ENCODE peak calls at places on chromosomes 13 and 19, in four cellular contexts. R is stimulated activated CD4-positive, alpha-beta T cell treated with anti-CD3 and anti-CD28 coated beads, TNF-alpha, amount 100 ng/mL, for 24 hours; E is heart right ventricle; X is GF-D8. L is an unnamed sample.

GRCh38 chr19:805161-805561 is 7.9 kb downstream of the PTBP1 start:
- DNase-seq in R (no peak), E (no peak), X (no peak), L (no peak)

GRCh38 chr19:1465191-1466016 is 13.6 kb downstream of the C19orf25 start:
- DNase-seq in R (no peak), E (peak), X (no peak), L (no peak)

GRCh38 chr13:113628291-113629270 is 29.4 kb downstream of the ATP4B start:
- DNase-seq in R (no peak), E (peak), X (no peak), L (no peak)

GRCh38 chr13:47933688-47934011 is 67.4 kb downstream of the SUCLA2 start:
- DNase-seq in R (no peak), E (no peak), X (no peak), L (no peak)

GRCh38 chr19:6014551-6015135 is 36.7 kb upstream of the RANBP3 start:
- DNase-seq in R (no peak), E (no peak), X (no peak), L (no peak)

GRCh38 chr13:44141213-44141724 is 232.4 kb upstream of the SERP2 start:
- DNase-seq in R (no peak), E (no peak), X (no peak), L (no peak)

GRCh38 chr13:69108486-69108885 is 999.1 kb upstream of the ATXN8OS start:
- DNase-seq in R (no peak), E (no peak), X (peak), L (no peak)

GRCh38 chr13:29958476-29958875 is 108.1 kb upstream of the UBL3 start:
- DNase-seq in R (no peak), E (no peak), X (no peak), L (no peak)

GRCh38 chr13:19185865-19186645 is 4.4 kb upstream of the TUBA3C start:
- DNase-seq in R (no peak), E (no peak), X (no peak), L (no peak)

L was measured in gastrocnemius medialis.